ENCODE peak calls at places on chromosomes 13 and 19, in seven cellular contexts. Z, A, B, P, K, J and T are unnamed samples.

GRCh38 chr19:21851596-21852345 is 15.8 kb upstream of the ZNF43 start:
- DNase-seq in J (peak), P (peak), B (peak), K (peak), A (peak), Z (peak), T (peak)

GRCh38 chr13:111943229-111943795 is 123.6 kb upstream of the SOX1 start:
- DNase-seq in Z (no peak), J (no peak), A (no peak), K (no peak), B (no peak), P (no peak), T (no peak)

GRCh38 chr19:50417138-50417849 is 1.4 kb upstream of the SPIB start:
- DNase-seq in B (no peak), J (no peak), A (no peak), P (no peak), K (no peak), Z (peak), T (no peak)

GRCh38 chr13:93227280-93227905 is 786 bp downstream of the GPC6 start:
- DNase-seq in B (peak), J (peak), P (peak), K (peak), Z (peak), A (no peak), T (no peak)

GRCh38 chr19:12194827-12195500 is 32.1 kb downstream of the ZNF136 start:
- DNase-seq in Z (no peak), K (peak), J (peak), B (peak), A (no peak), P (no peak), T (peak)

GRCh38 chr13:93066187-93066586 is 160.4 kb upstream of the GPC6 start:
- DNase-seq in J (peak), P (no peak), A (no peak), K (peak), B (peak), Z (peak), T (no peak)

GRCh38 chr19:29404951-29405727 is 120.7 kb upstream of the VSTM2B start:
- DNase-seq in J (no peak), K (no peak), Z (peak), B (no peak), A (no peak), P (peak), T (peak)

GRCh38 chr19:34681478-34681877 is 4.0 kb downstream of the ZNF302 start:
- DNase-seq in P (no peak), A (no peak), K (no peak), J (no peak), B (no peak), Z (no peak), T (no peak)

GRCh38 chr13:48505597-48506091 is 27.2 kb downstream of the RCBTB2 start:
- DNase-seq in B (no peak), Z (no peak), A (peak), P (no peak), K (peak), J (peak), T (no peak)

GRCh38 chr19:54600228-54600627 is 6.8 kb downstream of the LILRA1 start:
- DNase-seq in A (no peak), K (no peak), Z (no peak), P (no peak), B (no peak), J (no peak), T (no peak)

GRCh38 chr13:44220948-44221347 is 152.7 kb upstream of the SERP2 start:
- DNase-seq in B (no peak), K (no peak), Z (no peak), J (no peak), P (peak), A (no peak), T (no peak)

GRCh38 chr13:20942938-20943518 is 40.5 kb upstream of the XPO4 start:
- DNase-seq in A (no peak), J (no peak), K (no peak), B (no peak), Z (no peak), P (no peak), T (no peak)

GRCh38 chr19:13723206-13723605 is 41.1 kb upstream of the MRI1 start:
- DNase-seq in A (no peak), P (no peak), J (peak), K (no peak), Z (no peak), B (peak), T (no peak)

GRCh38 chr19:35742121-35742724 is at the start of gene IGFLR1:
- DNase-seq in P (no peak), A (no peak), B (no peak), J (no peak), K (no peak), Z (no peak), T (no peak)

GRCh38 chr19:42850981-42851717 is 28.4 kb downstream of the PSG1 start:
- DNase-seq in A (no peak), Z (no peak), B (peak), J (peak), P (no peak), K (peak), T (peak)

GRCh38 chr13:84430015-84430414 is 547.7 kb upstream of the SLITRK1 start:
- DNase-seq in A (no peak), P (no peak), Z (no peak), B (peak), K (no peak), J (peak), T (no peak)

GRCh38 chr19:45051929-45052579 is 13.2 kb downstream of the CLASRP start:
- DNase-seq in K (no peak), J (no peak), P (no peak), Z (peak), A (no peak), B (no peak), T (no peak)

GRCh38 chr13:109642358-109642757 is 144.0 kb downstream of the IRS2 start:
- DNase-seq in B (no peak), A (no peak), Z (no peak), P (no peak), K (no peak), J (no peak), T (no peak)

GRCh38 chr13:112891477-112892401 is 77.3 kb upstream of the MCF2L start:
- DNase-seq in A (no peak), B (no peak), Z (peak), J (no peak), K (no peak), P (peak), T (no peak)

GRCh38 chr19:12884926-12885748 is 1.9 kb downstream of the KLF1 start:
- DNase-seq in Z (peak), K (peak), P (peak), J (peak), B (peak), A (no peak), T (peak)

GRCh38 chr19:29812881-29813275 is 1.1 kb downstream of the CCNE1 start:
- DNase-seq in P (no peak), Z (no peak), B (no peak), J (no peak), A (no peak), K (no peak), T (no peak)

GRCh38 chr13:35785563-35786327 is 309.3 kb upstream of the MAB21L1 start:
- DNase-seq in K (no peak), Z (no peak), A (no peak), P (peak), J (no peak), B (no peak), T (no peak)

GRCh38 chr13:111909501-111909900 is 157.4 kb upstream of the SOX1 start:
- DNase-seq in P (no peak), B (no peak), Z (no peak), A (no peak), K (no peak), J (no peak), T (no peak)

GRCh38 chr13:110920038-110920437 is 5.2 kb upstream of the ANKRD10 start:
- DNase-seq in J (no peak), B (no peak), A (no peak), P (no peak), K (no peak), Z (no peak), T (no peak)

GRCh38 chr13:73248711-73249580 is 190.1 kb downstream of the KLF5 start:
- DNase-seq in P (no peak), Z (peak), J (peak), K (peak), A (no peak), B (no peak), T (peak)

GRCh38 chr13:27339299-27339698 is 68.7 kb downstream of the RASL11A start:
- DNase-seq in B (no peak), A (peak), K (peak), P (peak), Z (peak), J (peak), T (no peak)

GRCh38 chr19:3987619-3988371 is 2.5 kb upstream of the EEF2 start:
- DNase-seq in J (peak), B (peak), A (peak), K (peak), P (peak), Z (peak), T (peak)

GRCh38 chr13:105471683-105472082 is 1063.8 kb downstream of the EFNB2 start:
- DNase-seq in B (peak), A (no peak), P (no peak), J (peak), K (peak), Z (no peak), T (no peak)

GRCh38 chr13:32645854-32646253 is 59.6 kb downstream of the PDS5B start:
- DNase-seq in B (no peak), P (no peak), A (peak), Z (no peak), J (no peak), K (no peak), T (no peak)

GRCh38 chr19:38634757-38635482 is 12.5 kb upstream of the ACTN4 start:
- DNase-seq in K (peak), A (peak), J (peak), B (no peak), P (peak), Z (peak), T (peak)

GRCh38 chr19:29119582-29119981 is 93.4 kb downstream of the UQCRFS1 start:
- DNase-seq in A (no peak), J (no peak), Z (peak), B (no peak), K (no peak), P (peak), T (no peak)

GRCh38 chr13:113768018-113768905 is 9.2 kb downstream of the TMEM255B start:
- DNase-seq in J (no peak), P (no peak), B (no peak), A (no peak), K (no peak), Z (no peak), T (no peak)

GRCh38 chr13:102289606-102290005 is 112.2 kb downstream of the FGF14 start:
- DNase-seq in Z (no peak), B (no peak), P (no peak), A (no peak), J (peak), K (no peak), T (no peak)

GRCh38 chr13:20177049-20177831 is 15.5 kb downstream of the GJB2 start:
- DNase-seq in J (no peak), B (no peak), Z (no peak), K (no peak), P (no peak), A (no peak), T (no peak)

GRCh38 chr13:110546389-110546788 is 15.1 kb downstream of the RAB20 start:
- DNase-seq in B (no peak), K (no peak), Z (no peak), P (no peak), A (no peak), J (no peak), T (no peak)

GRCh38 chr13:27730191-27730590 is 62.1 kb upstream of the GSX1 start:
- DNase-seq in K (no peak), J (no peak), P (no peak), B (no peak), A (peak), Z (no peak), T (no peak)

GRCh38 chr13:97426695-97427094 is 7.3 kb upstream of the RAP2A start:
- DNase-seq in K (no peak), P (no peak), J (no peak), Z (no peak), A (no peak), B (no peak), T (no peak)

GRCh38 chr13:97431365-97431764 is 2.6 kb upstream of the RAP2A start:
- DNase-seq in K (no peak), P (no peak), J (no peak), B (no peak), A (no peak), Z (no peak), T (no peak)

GRCh38 chr13:97432232-97432916 is 1.6 kb upstream of the RAP2A start:
- DNase-seq in B (no peak), K (no peak), Z (no peak), A (no peak), P (no peak), J (no peak), T (no peak)

GRCh38 chr13:97430296-97430695 is 3.7 kb upstream of the RAP2A start:
- DNase-seq in B (no peak), K (no peak), J (no peak), P (no peak), Z (no peak), A (no peak), T (no peak)

GRCh38 chr13:97429681-97430081 is 4.3 kb upstream of the RAP2A start:
- DNase-seq in P (no peak), Z (no peak), J (peak), A (no peak), K (peak), B (peak), T (no peak)
- H3K4me2 ChIP-seq in P (peak), Z (peak), J (peak), A (peak), K (peak), B (peak), T (no peak)

DNA sequence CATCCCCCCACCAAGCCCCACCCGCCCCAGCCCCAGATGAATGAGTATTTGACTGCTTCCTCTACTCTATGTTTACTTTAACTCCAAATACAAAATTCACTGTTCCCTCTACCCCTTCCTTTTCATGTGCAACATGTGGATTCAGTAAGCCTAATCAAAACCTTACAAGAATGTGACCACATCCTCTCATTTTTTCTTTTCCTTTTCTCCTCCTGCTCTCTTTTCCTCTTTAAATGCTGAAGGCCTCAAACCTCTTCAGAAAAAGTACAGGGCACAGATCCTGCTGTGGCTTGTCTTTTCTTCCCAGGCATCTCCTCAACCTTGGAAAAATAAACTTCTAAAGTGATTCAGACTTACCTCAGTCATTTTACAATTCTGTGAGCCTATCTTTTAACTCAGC is 119.0 kb downstream of the MYCBP2 start:
- DNase-seq in A (no peak), B (peak), Z (no peak), K (peak), J (peak), P (no peak), T (no peak)
- H2AFZ ChIP-seq in A (no peak), B (no peak), Z (no peak), K (peak), J (no peak), P (no peak), T (no peak)

DNA sequence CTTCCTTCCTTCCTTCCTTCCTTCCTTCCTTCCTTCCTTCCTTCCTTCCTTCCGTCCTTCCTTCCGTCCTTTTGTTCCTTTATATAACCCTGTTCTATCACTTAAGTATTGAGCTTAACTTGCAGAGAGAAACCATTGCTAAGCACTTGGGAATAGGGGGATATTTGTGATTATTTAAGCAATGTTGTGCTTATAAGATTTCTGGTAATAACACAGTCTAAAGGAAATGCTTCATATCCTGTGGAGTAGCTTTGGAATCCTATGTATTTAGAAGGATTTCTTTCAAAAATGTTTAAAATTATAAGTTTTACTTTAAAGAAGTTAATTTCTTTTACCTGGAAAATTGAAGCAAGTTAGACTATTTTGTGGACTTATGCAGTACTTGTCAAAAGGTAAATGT is 209.8 kb downstream of the PCCA start:
- DNase-seq in A (no peak), Z (no peak), B (no peak), K (no peak), J (no peak), P (no peak), T (no peak)
- H3K4me2 ChIP-seq in A (no peak), Z (no peak), B (no peak), K (no peak), J (no peak), P (no peak), T (no peak)

DNA sequence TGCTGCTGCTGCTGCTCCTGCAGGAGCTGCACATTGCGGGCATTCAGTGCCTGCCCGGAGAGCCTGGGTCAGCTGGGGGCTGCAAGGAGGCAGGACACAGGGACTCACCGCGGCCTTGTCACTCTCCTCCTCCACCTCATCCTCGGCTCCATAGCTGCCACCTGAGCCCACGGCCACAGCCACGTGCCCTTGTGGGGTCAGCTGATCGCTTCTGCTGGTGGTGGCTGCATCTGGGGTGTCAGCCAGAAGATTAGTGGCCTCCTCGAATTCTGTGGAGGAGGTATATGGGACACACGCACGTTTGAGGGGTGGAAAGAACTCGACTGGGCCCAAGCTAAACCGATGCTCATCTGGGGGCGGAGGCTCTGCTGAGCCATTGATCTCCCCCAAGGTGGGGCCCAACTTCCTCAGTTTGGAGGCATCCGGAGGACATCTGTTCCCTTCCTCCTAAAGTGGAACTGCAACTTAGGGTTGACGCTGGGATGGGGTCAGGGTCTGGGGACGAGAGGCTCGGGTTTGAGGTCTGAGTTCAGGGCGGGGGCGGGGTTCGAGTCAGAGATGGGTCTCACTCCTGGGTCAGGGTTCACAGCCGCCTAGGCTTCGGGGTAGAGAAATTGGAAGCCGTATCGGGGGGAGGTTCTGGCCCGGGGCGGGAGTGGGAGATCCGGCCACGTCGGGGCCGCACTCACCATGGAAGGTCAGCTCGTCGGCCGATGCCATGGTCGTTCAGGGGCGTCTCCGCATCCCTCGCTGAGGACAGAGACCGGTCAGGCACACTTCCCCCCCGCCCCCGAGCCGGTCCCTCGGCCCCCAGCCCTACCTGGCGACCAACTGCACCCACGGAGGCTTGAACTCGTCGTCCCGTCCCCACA is 512 bp downstream of the YIPF2 start:
- DNase-seq in A (peak), B (no peak), K (no peak), J (no peak), Z (no peak), P (no peak), T (no peak)
- H2AFZ ChIP-seq in A (peak), B (peak), K (peak), J (peak), Z (peak), P (peak), T (peak)

GRCh38 chr13:91347996-91348905 is 764 bp downstream of the MIR17HG start:
- DNase-seq in Z (peak), P (peak), J (no peak), A (peak), B (peak), K (no peak), T (no peak)
- H3K4me2 ChIP-seq in Z (peak), P (peak), J (no peak), A (peak), B (peak), K (peak), T (peak)

GRCh38 chr13:76048126-76048525 is 412.0 kb downstream of the LMO7 start:
- DNase-seq in J (no peak), Z (no peak), B (no peak), A (no peak), P (no peak), K (no peak), T (no peak)
- H2AFZ ChIP-seq in J (no peak), Z (no peak), B (no peak), A (no peak), P (no peak), K (no peak), T (no peak)

GRCh38 chr19:5824791-5825577 is 14.5 kb downstream of the FUT6 start:
- DNase-seq in J (no peak), A (no peak), K (no peak), P (no peak), B (no peak), Z (no peak), T (no peak)

GRCh38 chr19:5827891-5828660 is 11.4 kb downstream of the FUT6 start:
- DNase-seq in J (peak), P (peak), A (no peak), K (peak), Z (peak), B (peak), T (peak)

GRCh38 chr19:5828661-5829566 is 10.6 kb downstream of the FUT6 start:
- DNase-seq in J (no peak), B (no peak), Z (peak), A (no peak), P (peak), K (peak), T (no peak)

GRCh38 chr19:5827342-5827890 is 12.1 kb downstream of the FUT6 start:
- DNase-seq in B (no peak), K (no peak), P (no peak), J (no peak), A (no peak), Z (no peak), T (no peak)

DNA sequence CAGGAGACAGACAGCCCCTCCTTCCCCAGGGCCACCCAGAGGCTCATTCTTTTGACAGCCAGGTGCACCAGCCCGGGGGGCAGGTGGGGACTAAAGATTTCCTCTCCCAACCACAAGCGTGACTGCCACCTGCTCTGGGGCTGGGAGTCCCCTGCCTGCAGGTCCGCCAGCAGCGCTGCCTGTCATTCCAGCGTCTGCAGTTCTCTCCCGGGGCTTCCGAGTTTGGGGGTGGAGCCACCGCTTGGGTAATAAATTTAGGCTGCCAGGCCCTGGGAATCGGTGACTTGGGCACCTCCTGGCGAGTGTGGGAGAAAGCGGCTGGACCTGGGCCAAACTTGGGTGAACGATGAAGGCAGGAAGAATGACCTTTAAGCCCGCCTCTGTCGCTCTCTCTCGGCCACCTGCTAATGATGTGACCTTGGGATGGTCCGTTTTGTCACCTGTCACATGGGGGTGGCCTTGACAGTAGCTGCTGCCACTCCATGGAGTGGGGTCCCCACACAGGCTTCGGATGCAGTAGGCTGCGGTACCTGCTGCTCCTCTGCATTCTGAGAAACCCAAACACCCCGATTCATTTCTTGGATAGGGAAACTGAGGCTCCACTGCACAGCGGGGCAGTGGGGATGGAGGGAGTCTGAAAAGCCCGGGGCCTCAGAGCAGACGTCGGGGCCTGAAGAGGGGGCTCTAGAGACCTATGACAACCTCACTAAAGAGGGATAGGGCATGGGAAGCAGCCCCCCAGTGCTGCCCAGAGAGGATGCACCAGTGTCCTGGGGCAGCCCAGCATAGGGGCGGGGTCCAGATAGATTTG is 12.8 kb downstream of the FUT6 start:
- DNase-seq in J (no peak), K (peak), A (peak), P (peak), Z (peak), B (no peak), T (peak)
- H3K4me2 ChIP-seq in J (no peak), K (no peak), A (peak), P (peak), Z (peak), B (peak), T (peak)

GRCh38 chr19:48867119-48867921 is 1.1 kb downstream of the PLEKHA4 start:
- DNase-seq in A (no peak), P (no peak), K (no peak), J (no peak), B (no peak), Z (no peak), T (no peak)
- H2AFZ ChIP-seq in A (no peak), P (no peak), K (no peak), J (peak), B (no peak), Z (peak), T (no peak)